ENCODE peak calls at places on chromosomes 4 and X, in six cellular contexts. C, K, D, Y, Q and J are unnamed samples.

GRCh38 chr4:8276358-8277240 is 7.0 kb downstream of the HTRA3 start:
- DNase-seq in C (no peak), K (no peak), D (no peak), Y (no peak), Q (no peak), J (no peak)

GRCh38 chrX:108712886-108713285 is 23.5 kb downstream of the IRS4 start:
- DNase-seq in C (no peak), K (no peak), D (no peak), Y (no peak), Q (no peak), J (no peak)

GRCh38 chrX:24491741-24492140 is 26.7 kb downstream of the PDK3 start:
- DNase-seq in C (no peak), K (no peak), D (peak), Y (no peak), Q (no peak), J (no peak)

GRCh38 chrX:149567621-149568417 is 18.1 kb upstream of the HSFX3 start:
- DNase-seq in C (no peak), K (no peak), D (no peak), Y (peak), Q (no peak), J (no peak)

GRCh38 chr4:16843831-16844508 is 54.5 kb downstream of the LDB2 start:
- DNase-seq in C (no peak), K (peak), D (peak), Y (no peak), Q (no peak), J (peak)

GRCh38 chrX:122269243-122269781 is 914.8 kb upstream of the GRIA3 start:
- DNase-seq in C (no peak), K (no peak), D (no peak), Y (no peak), Q (no peak), J (peak)

GRCh38 chr4:81215219-81215892 is at the start of gene PRKG2:
- DNase-seq in C (peak), K (no peak), D (peak), Y (no peak), Q (peak), J (peak)

GRCh38 chr4:97252615-97253154 is 890.6 kb downstream of the STPG2 start:
- DNase-seq in C (no peak), K (no peak), D (no peak), Y (no peak), Q (no peak), J (peak)

GRCh38 chrX:70007946-70008345 is 41.8 kb downstream of the AWAT2 start:
- DNase-seq in C (no peak), K (no peak), D (no peak), Y (no peak), Q (no peak), J (no peak)

GRCh38 chr4:143352052-143352451 is 15.4 kb downstream of the GAB1 start:
- DNase-seq in C (no peak), K (no peak), D (no peak), Y (no peak), Q (no peak), J (peak)

GRCh38 chrX:97326456-97326855 is 442.7 kb downstream of the RPA4 start:
- DNase-seq in C (no peak), K (no peak), D (no peak), Y (peak), Q (no peak), J (peak)

GRCh38 chrX:77899081-77899828 is at the start of gene COX7B:
- DNase-seq in C (peak), K (peak), D (peak), Y (peak), Q (peak), J (peak)

GRCh38 chrX:292900-293897 is 12.0 kb downstream of the PLCXD1 start:
- DNase-seq in C (no peak), K (no peak), D (no peak), Y (no peak), Q (no peak), J (no peak)

GRCh38 chrX:102712216-102712966 is at the start of gene GPRASP2:
- DNase-seq in C (peak), K (peak), D (peak), Y (no peak), Q (peak), J (peak)

GRCh38 chrX:46597208-46597607 is 23.6 kb downstream of the CHST7 start:
- DNase-seq in C (no peak), K (no peak), D (no peak), Y (no peak), Q (no peak), J (no peak)

GRCh38 chr4:25860586-25861421 is 2.0 kb downstream of the SEL1L3 start:
- DNase-seq in C (no peak), K (no peak), D (no peak), Y (peak), Q (no peak), J (no peak)

GRCh38 chr4:107692197-107692596 is 27.8 kb downstream of the PAPSS1 start:
- DNase-seq in C (no peak), K (no peak), D (no peak), Y (no peak), Q (no peak), J (no peak)

GRCh38 chr4:114659386-114660008 is 60.9 kb downstream of the UGT8 start:
- DNase-seq in C (peak), K (peak), D (peak), Y (peak), Q (peak), J (peak)

GRCh38 chrX:97389761-97390192 is 506.1 kb downstream of the RPA4 start:
- DNase-seq in C (peak), K (peak), D (peak), Y (no peak), Q (no peak), J (peak)

GRCh38 chrX:20530319-20530979 is 263.7 kb upstream of the RPS6KA3 start:
- DNase-seq in C (peak), K (peak), D (peak), Y (peak), Q (peak), J (no peak)

GRCh38 chrX:105552395-105552794 is 269.9 kb upstream of the NRK start:
- DNase-seq in C (peak), K (no peak), D (peak), Y (no peak), Q (no peak), J (peak)

GRCh38 chr4:78606530-78607095 is 55.0 kb downstream of the ANXA3 start:
- DNase-seq in C (no peak), K (no peak), D (no peak), Y (no peak), Q (no peak), J (no peak)

GRCh38 chr4:33924239-33924638 is 2320.1 kb downstream of the ARAP2 start:
- DNase-seq in C (peak), K (peak), D (peak), Y (no peak), Q (peak), J (peak)

GRCh38 chr4:21470531-21470930 is 478.0 kb downstream of the KCNIP4 start:
- DNase-seq in C (peak), K (peak), D (no peak), Y (no peak), Q (no peak), J (peak)

GRCh38 chr4:914531-914930 is 17.6 kb downstream of the GAK start:
- DNase-seq in C (no peak), K (no peak), D (no peak), Y (no peak), Q (no peak), J (no peak)

GRCh38 chr4:156137971-156138581 is 184.4 kb upstream of the CTSO start:
- DNase-seq in C (no peak), K (no peak), D (peak), Y (no peak), Q (peak), J (no peak)

GRCh38 chr4:152640058-152640921 is 39.5 kb downstream of the TMEM154 start:
- DNase-seq in C (no peak), K (peak), D (no peak), Y (peak), Q (no peak), J (no peak)

GRCh38 chr4:83890816-83891215 is 354.9 kb downstream of the GPAT3 start:
- DNase-seq in C (peak), K (no peak), D (no peak), Y (no peak), Q (no peak), J (peak)

GRCh38 chr4:171521726-171522125 is 291.5 kb upstream of the GALNTL6 start:
- DNase-seq in C (no peak), K (no peak), D (no peak), Y (no peak), Q (no peak), J (no peak)

GRCh38 chr4:138910201-138910913 is 105.2 kb upstream of the NOCT start:
- DNase-seq in C (peak), K (peak), D (no peak), Y (no peak), Q (no peak), J (peak)

GRCh38 chrX:21940356-21940829 is at the start of gene SMS:
- DNase-seq in C (peak), K (peak), D (peak), Y (peak), Q (no peak), J (peak)

GRCh38 chrX:38861489-38861888 is 60.2 kb downstream of the MID1IP1 start:
- DNase-seq in C (no peak), K (no peak), D (no peak), Y (no peak), Q (no peak), J (no peak)

GRCh38 chr4:186808635-186809018 is 85.0 kb upstream of the FAT1 start:
- DNase-seq in C (peak), K (peak), D (no peak), Y (no peak), Q (no peak), J (peak)

GRCh38 chr4:150123982-150124670 is 45.9 kb downstream of the DCLK2 start:
- DNase-seq in C (no peak), K (no peak), D (no peak), Y (no peak), Q (no peak), J (no peak)

GRCh38 chr4:90057091-90057490 is 70.1 kb upstream of the CCSER1 start:
- DNase-seq in C (no peak), K (peak), D (no peak), Y (no peak), Q (no peak), J (no peak)

GRCh38 chr4:43732829-43733426 is 715.7 kb downstream of the KCTD8 start:
- DNase-seq in C (no peak), K (no peak), D (peak), Y (no peak), Q (no peak), J (no peak)

GRCh38 chrX:152897216-152898144 is at the start of gene ZNF185:
- DNase-seq in C (no peak), K (no peak), D (peak), Y (no peak), Q (peak), J (peak)

GRCh38 chr4:86250616-86251015 is 109.2 kb downstream of the MAPK10 start:
- DNase-seq in C (no peak), K (no peak), D (no peak), Y (no peak), Q (no peak), J (peak)

GRCh38 chrX:7263961-7264360 is 116.0 kb upstream of the PUDP start:
- DNase-seq in C (peak), K (no peak), D (no peak), Y (peak), Q (no peak), J (no peak)

DNA sequence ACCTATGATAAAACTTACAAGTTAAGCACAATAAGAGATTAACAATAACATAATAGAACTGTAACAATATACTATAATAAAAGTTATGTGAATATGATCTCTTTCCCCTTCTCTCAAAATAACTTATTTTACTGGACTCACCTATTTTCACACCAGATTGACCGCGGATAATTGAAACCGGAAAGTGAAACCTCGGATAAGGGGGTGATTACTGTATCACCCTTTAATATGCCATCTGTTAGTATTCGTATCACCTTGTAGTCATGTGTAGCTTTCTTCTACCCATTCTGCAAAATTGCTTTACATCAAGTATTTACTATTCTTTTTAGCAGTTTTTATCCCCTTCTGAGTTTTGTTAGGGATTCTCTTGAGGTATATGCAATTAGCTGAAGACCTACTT is 1.8 kb downstream of the SPCS3 start:
- DNase-seq in C (no peak), K (no peak), D (no peak), Y (peak), Q (no peak), J (no peak)
- H3K9ac ChIP-seq in C (peak), K (peak), D (peak), Y (peak), Q (no peak), J (peak)

GRCh38 chr4:2837110-2837903 is 6.3 kb upstream of the ADD1 start:
- DNase-seq in C (no peak), K (no peak), D (no peak), Y (no peak), Q (no peak), J (no peak)

GRCh38 chr4:2837904-2838496 is 5.6 kb upstream of the ADD1 start:
- DNase-seq in C (no peak), K (no peak), D (no peak), Y (peak), Q (no peak), J (no peak)

GRCh38 chr4:2836391-2836859 is 7.2 kb upstream of the ADD1 start:
- DNase-seq in C (no peak), K (no peak), D (no peak), Y (no peak), Q (no peak), J (no peak)

GRCh38 chr4:2835978-2836377 is 7.7 kb upstream of the ADD1 start:
- DNase-seq in C (no peak), K (no peak), D (no peak), Y (no peak), Q (no peak), J (no peak)

GRCh38 chr4:2839060-2839459 is 4.6 kb upstream of the ADD1 start:
- DNase-seq in C (no peak), K (no peak), D (no peak), Y (no peak), Q (no peak), J (no peak)
- H3K9ac ChIP-seq in C (no peak), K (no peak), D (no peak), Y (no peak), Q (no peak), J (no peak)

DNA sequence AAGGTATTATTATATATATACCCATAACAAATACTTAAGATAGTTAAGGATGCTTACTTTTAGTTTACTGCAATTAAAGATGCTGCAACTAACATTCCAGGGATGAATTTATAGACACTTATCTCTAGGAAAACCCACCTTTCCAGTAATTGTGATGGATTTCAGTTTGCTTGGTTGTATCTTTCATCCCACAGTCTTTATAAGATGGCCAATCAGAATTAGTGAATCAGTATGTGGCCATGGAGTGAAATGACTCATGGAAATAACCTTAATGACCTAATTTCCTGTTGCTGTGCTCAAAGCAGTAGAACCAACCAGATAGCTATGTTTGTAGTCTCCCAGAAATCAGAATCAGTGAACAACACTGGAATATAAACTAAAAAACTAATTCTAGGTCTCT is 26.4 kb downstream of the MOSPD2 start:
- DNase-seq in C (peak), K (peak), D (peak), Y (peak), Q (no peak), J (peak)
- H3K9ac ChIP-seq in C (no peak), K (peak), D (no peak), Y (no peak), Q (no peak), J (no peak)

GRCh38 chrX:17559728-17560379 is 177.4 kb upstream of the SCML1 start:
- DNase-seq in C (peak), K (peak), D (peak), Y (peak), Q (no peak), J (peak)

GRCh38 chrX:17560385-17560784 is 176.9 kb upstream of the SCML1 start:
- DNase-seq in C (peak), K (no peak), D (no peak), Y (no peak), Q (no peak), J (no peak)

GRCh38 chrX:17564689-17565409 is 172.4 kb upstream of the SCML1 start:
- DNase-seq in C (peak), K (peak), D (no peak), Y (no peak), Q (no peak), J (peak)

GRCh38 chrX:17563515-17563914 is 173.8 kb upstream of the SCML1 start:
- DNase-seq in C (peak), K (no peak), D (no peak), Y (no peak), Q (no peak), J (peak)

DNA sequence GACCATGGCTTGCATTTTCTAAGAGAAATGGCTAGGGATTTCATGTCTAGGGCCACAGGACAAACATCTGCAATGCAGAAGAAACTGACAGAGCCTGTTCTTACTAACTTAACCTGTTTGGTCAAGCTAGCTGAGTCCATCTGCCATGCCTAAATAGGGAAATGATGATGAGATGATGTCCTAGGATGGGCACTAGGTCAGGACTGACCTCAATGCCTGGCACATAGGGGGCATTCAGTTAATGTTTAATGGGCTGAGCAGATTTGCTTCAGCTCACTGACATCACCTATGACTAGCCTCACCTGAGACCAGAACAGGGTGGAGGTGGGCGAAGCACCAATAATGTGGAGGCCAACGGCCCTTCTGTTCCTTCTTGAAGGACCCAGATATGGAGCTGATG is 174.2 kb upstream of the SCML1 start:
- DNase-seq in C (no peak), K (no peak), D (no peak), Y (no peak), Q (no peak), J (no peak)
- H3K9ac ChIP-seq in C (no peak), K (no peak), D (no peak), Y (no peak), Q (no peak), J (no peak)

GRCh38 chr4:88158038-88158359 is 440 bp downstream of the ABCG2 start:
- DNase-seq in C (no peak), K (no peak), D (no peak), Y (no peak), Q (no peak), J (no peak)
- H3K9ac ChIP-seq in C (no peak), K (peak), D (peak), Y (no peak), Q (no peak), J (peak)

GRCh38 chr4:76192221-76192620 is 21.4 kb downstream of the SCARB2 start:
- DNase-seq in C (no peak), K (no peak), D (no peak), Y (no peak), Q (no peak), J (no peak)

GRCh38 chr4:76194325-76194724 is 19.3 kb downstream of the SCARB2 start:
- DNase-seq in C (peak), K (peak), D (no peak), Y (no peak), Q (no peak), J (peak)

GRCh38 chr4:76197971-76198410 is 15.6 kb downstream of the SCARB2 start:
- DNase-seq in C (peak), K (no peak), D (no peak), Y (no peak), Q (no peak), J (peak)

GRCh38 chr4:76197001-76197743 is 16.5 kb downstream of the SCARB2 start:
- DNase-seq in C (peak), K (no peak), D (no peak), Y (no peak), Q (no peak), J (peak)

GRCh38 chr4:76195326-76195725 is 18.3 kb downstream of the SCARB2 start:
- DNase-seq in C (peak), K (no peak), D (no peak), Y (no peak), Q (no peak), J (peak)
- H3K9ac ChIP-seq in C (no peak), K (no peak), D (no peak), Y (no peak), Q (no peak), J (peak)

GRCh38 chrX:154024271-154024670 is 4.6 kb upstream of the IRAK1 start:
- DNase-seq in C (no peak), K (no peak), D (no peak), Y (no peak), Q (no peak), J (no peak)
- H3K9ac ChIP-seq in C (no peak), K (no peak), D (no peak), Y (no peak), Q (no peak), J (no peak)

GRCh38 chr4:123892997-123893745 is 496.6 kb downstream of the SPRY1 start:
- DNase-seq in C (no peak), K (peak), D (peak), Y (no peak), Q (no peak), J (peak)
- H3K9ac ChIP-seq in C (no peak), K (peak), D (no peak), Y (no peak), Q (no peak), J (no peak)

GRCh38 chr4:177051473-177052060 is 258.1 kb upstream of the NEIL3 start:
- DNase-seq in C (peak), K (peak), D (peak), Y (peak), Q (peak), J (no peak)

GRCh38 chr4:177052211-177052725 is 257.4 kb upstream of the NEIL3 start:
- DNase-seq in C (no peak), K (no peak), D (no peak), Y (no peak), Q (no peak), J (no peak)

GRCh38 chr4:177047070-177047850 is 254.5 kb upstream of the VEGFC start:
- DNase-seq in C (peak), K (peak), D (peak), Y (peak), Q (peak), J (peak)

GRCh38 chr4:177047851-177048174 is 255.1 kb upstream of the VEGFC start:
- DNase-seq in C (peak), K (no peak), D (no peak), Y (no peak), Q (no peak), J (peak)
- H3K9ac ChIP-seq in C (no peak), K (peak), D (no peak), Y (no peak), Q (no peak), J (no peak)

GRCh38 chr4:183153190-183153916 is 54.3 kb downstream of the WWC2 start:
- DNase-seq in C (no peak), K (no peak), D (peak), Y (no peak), Q (no peak), J (no peak)
- H3K9ac ChIP-seq in C (no peak), K (no peak), D (no peak), Y (no peak), Q (no peak), J (no peak)